ENCODE peak calls at places on chromosomes 6 and 20, in seven cellular contexts. Z is uterus, F is body of pancreas, O is cardiac muscle cell, L is Panc1, N is neural progenitor cell, B is tibial artery. U is an unnamed sample. For H3K4me1, the result is how much of the 10 kb centered on the place peaks cover.

GRCh38 chr6:167485186-167485978 is 160.5 kb downstream of the TTLL2 start:
- DNase-seq in Z (peak), F (peak), O (peak), L (no peak), N (no peak), B (no peak), U (no peak)

GRCh38 chr6:106300944-106301343 is 24.6 kb downstream of the ATG5 start:
- DNase-seq in Z (no peak), F (no peak), O (peak), L (peak), N (peak), B (no peak), U (no peak)

GRCh38 chr20:53960586-53961386 is 109.6 kb downstream of the BCAS1 start:
- DNase-seq in Z (no peak), F (no peak), O (no peak), L (no peak), N (no peak), B (no peak), U (no peak)

GRCh38 chr20:10619427-10619826 is 54.4 kb downstream of the JAG1 start:
- DNase-seq in Z (no peak), F (no peak), O (peak), L (peak), N (peak), B (no peak), U (no peak)

GRCh38 chr20:24968278-24968677 is 19.2 kb downstream of the CST7 start:
- DNase-seq in Z (no peak), F (no peak), O (no peak), L (no peak), N (no peak), B (peak), U (no peak)

GRCh38 chr20:38748863-38749153 is 548 bp downstream of the ACTR5 start:
- DNase-seq in Z (peak), F (no peak), O (no peak), L (no peak), N (no peak), B (no peak), U (no peak)

GRCh38 chr6:159042003-159042823 is 2.6 kb downstream of the TAGAP start:
- DNase-seq in Z (peak), F (peak), O (peak), L (peak), N (peak), B (no peak), U (peak)

GRCh38 chr6:10837009-10837691 is 1.2 kb downstream of the MAK start:
- DNase-seq in Z (peak), F (peak), O (peak), L (no peak), N (peak), B (no peak), U (peak)

GRCh38 chr6:142802124-142802523 is 142.9 kb downstream of the HIVEP2 start:
- DNase-seq in Z (peak), F (no peak), O (peak), L (peak), N (no peak), B (no peak), U (no peak)

GRCh38 chr6:135568366-135568765 is 70.8 kb upstream of the AHI1 start:
- DNase-seq in Z (no peak), F (peak), O (peak), L (no peak), N (no peak), B (no peak), U (peak)

GRCh38 chr6:145850671-145851070 is 36.1 kb upstream of the FBXO30 start:
- DNase-seq in Z (no peak), F (no peak), O (peak), L (no peak), N (no peak), B (no peak), U (no peak)

GRCh38 chr6:26022166-26022510 is 59.5 kb downstream of the TRIM38 start:
- DNase-seq in Z (peak), F (peak), O (peak), L (no peak), N (peak), B (peak), U (peak)

GRCh38 chr6:133309579-133309978 is 68.4 kb downstream of the EYA4 start:
- DNase-seq in Z (no peak), F (no peak), O (peak), L (no peak), N (no peak), B (no peak), U (no peak)

GRCh38 chr20:5002077-5002413 is 735 bp upstream of the SLC23A2 start:
- DNase-seq in Z (peak), F (peak), O (no peak), L (no peak), N (peak), B (no peak), U (no peak)

GRCh38 chr6:30061766-30062458 is 847 bp downstream of the POLR1H start:
- DNase-seq in Z (no peak), F (peak), O (peak), L (no peak), N (no peak), B (peak), U (peak)

GRCh38 chr20:19599200-19599599 is 158.9 kb upstream of the RIN2 start:
- DNase-seq in Z (no peak), F (no peak), O (no peak), L (no peak), N (no peak), B (no peak), U (no peak)

GRCh38 chr6:20098267-20098876 is 113.9 kb downstream of the MBOAT1 start:
- DNase-seq in Z (no peak), F (no peak), O (peak), L (no peak), N (no peak), B (no peak), U (no peak)

GRCh38 chr6:17385660-17386059 is 7.7 kb upstream of the CAP2 start:
- DNase-seq in Z (no peak), F (no peak), O (peak), L (no peak), N (no peak), B (no peak), U (no peak)

GRCh38 chr20:46169245-46170171 is 51.4 kb downstream of the CD40 start:
- DNase-seq in Z (no peak), F (no peak), O (no peak), L (no peak), N (no peak), B (no peak), U (no peak)

GRCh38 chr6:112337209-112337638 is 9.9 kb upstream of the RFPL4B start:
- DNase-seq in Z (peak), F (peak), O (peak), L (peak), N (peak), B (peak), U (peak)

DNA sequence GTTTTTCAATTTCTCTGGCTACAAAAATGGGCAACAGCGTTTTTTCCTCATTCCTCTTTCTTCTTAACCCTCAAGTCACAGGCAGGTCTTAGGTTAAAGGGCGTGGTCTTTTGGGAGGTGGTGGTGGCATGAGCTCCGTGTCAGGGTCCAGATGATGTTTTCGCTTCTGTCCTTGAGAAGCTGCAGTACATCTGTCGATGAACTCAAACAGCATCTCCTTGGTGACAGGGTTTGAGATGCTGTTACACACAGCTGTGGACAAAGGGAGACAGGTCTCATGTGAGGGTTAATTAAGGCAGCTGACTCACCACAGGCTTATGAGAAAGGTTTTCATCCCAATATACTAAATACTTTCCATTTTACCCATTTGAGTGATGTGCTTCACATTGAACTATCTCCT is 350.8 kb downstream of the RNGTT start:
- DNase-seq in Z (no peak), F (no peak), O (no peak), L (no peak), N (no peak), B (no peak), U (no peak)
- H3K4me1 ChIP-seq in Z (under half), F (under half), O (under half), L (under half), N (under half), B (under half), U (under half)

GRCh38 chr6:125985967-125986294 is 409 bp upstream of the TRMT11 start:
- DNase-seq in Z (no peak), F (no peak), O (no peak), L (no peak), N (no peak), B (no peak), U (no peak)
- H3K4me1 ChIP-seq in Z (under half), F (under half), O (under half), L (under half), N (under half), B (under half), U (under half)

GRCh38 chr6:79073888-79074287 is 4.2 kb downstream of the PHIP start:
- DNase-seq in Z (no peak), F (no peak), O (peak), L (no peak), N (no peak), B (no peak), U (no peak)
- H3K4me1 ChIP-seq in Z (under half), F (under half), O (under half), L (under half), N (under half), B (under half), U (under half)

DNA sequence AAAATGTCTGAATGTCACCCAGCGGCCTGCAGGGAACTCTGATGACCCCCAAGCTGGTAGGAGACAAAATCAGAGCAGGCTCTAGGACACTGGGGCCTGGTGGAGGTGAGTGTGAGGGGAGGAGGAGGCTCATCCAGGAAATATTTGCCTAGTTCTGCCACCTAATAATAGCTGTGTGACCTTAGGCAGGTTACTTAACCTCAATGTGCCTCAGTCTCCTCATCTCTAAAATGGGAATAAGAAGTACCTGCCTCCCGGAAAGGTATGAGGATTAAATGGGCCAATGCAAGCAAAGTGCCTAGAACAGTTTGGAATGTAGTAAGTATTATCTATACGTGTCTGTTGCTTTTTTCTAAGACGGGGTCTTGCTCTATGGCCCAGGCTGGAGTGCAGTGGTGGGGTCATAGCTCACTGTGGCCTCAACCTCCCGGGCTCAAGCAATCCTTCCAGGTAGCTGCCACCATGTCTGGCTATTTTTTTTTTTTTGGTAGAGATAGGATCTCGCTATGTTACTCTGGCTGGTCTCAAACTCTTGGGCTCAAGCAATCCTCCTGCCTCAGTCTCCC is 60.4 kb downstream of the RAB44 start:
- DNase-seq in Z (no peak), F (no peak), O (no peak), L (no peak), N (no peak), B (no peak), U (no peak)
- H3K4me1 ChIP-seq in Z (under half), F (under half), O (under half), L (under half), N (under half), B (under half), U (under half)

DNA sequence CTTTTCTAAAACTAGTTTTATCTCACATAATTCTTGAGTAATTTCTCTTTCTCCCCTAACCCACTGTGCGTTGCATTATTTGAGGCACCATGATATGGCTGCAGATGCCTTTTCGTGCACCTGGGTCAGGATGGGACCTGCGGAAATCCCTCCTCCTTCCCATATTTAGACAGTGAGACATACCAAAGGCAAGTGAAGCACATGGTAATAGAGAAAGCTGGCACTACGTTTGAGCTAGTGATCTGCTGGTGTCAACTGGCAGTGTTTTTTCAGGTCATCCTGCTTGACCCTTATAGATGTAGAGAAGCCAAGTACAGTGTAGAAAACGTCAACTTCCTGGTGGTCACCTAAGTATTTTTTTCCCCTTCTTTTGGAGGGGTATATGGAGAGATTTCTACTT is 71.7 kb downstream of the FOXO3 start:
- DNase-seq in Z (no peak), F (no peak), O (no peak), L (no peak), N (no peak), B (no peak), U (no peak)
- H3K4me1 ChIP-seq in Z (under half), F (half or more), O (under half), L (under half), N (under half), B (half or more), U (half or more)

U was measured in stomach.